ENCODE peak calls at places on chromosomes 6 and 20, in five cellular contexts. U, Q, R, N and B are unnamed samples.

GRCh38 chr6:170045981-170046667 is 244.8 kb downstream of the DLL1 start:
- DNase-seq in N (no peak), Q (no peak), R (peak; percentile 34), U (no peak), B (peak; percentile 79)

GRCh38 chr6:49233483-49233882 is 229.6 kb downstream of the MMUT start:
- DNase-seq in R (no peak), Q (no peak), N (no peak), U (no peak), B (no peak)

GRCh38 chr6:113616875-113617274 is 240.3 kb upstream of the MARCKS start:
- DNase-seq in N (no peak), Q (no peak), R (no peak), U (no peak), B (no peak)

GRCh38 chr6:66935612-66936011 is 1228.6 kb upstream of the EYS start:
- DNase-seq in N (no peak), Q (no peak), U (no peak), R (no peak), B (no peak)

GRCh38 chr6:30206152-30206551 is 7.1 kb downstream of the TRIM26 start:
- DNase-seq in R (no peak), U (no peak), N (no peak), Q (no peak), B (no peak)

GRCh38 chr6:28766426-28766825 is 157.4 kb downstream of the TRIM27 start:
- DNase-seq in Q (no peak), R (no peak), N (no peak), U (no peak), B (no peak)

GRCh38 chr20:41782255-41782654 is 164.1 kb upstream of the CHD6 start:
- DNase-seq in U (no peak), Q (no peak), R (no peak), N (no peak), B (no peak)

GRCh38 chr6:52174118-52174517 is 12.1 kb upstream of the IL17A start:
- DNase-seq in Q (no peak), R (no peak), N (no peak), U (no peak), B (no peak)

GRCh38 chr6:148508401-148509151 is 165.9 kb downstream of the SASH1 start:
- DNase-seq in N (no peak), R (no peak), Q (no peak), U (no peak), B (no peak)

GRCh38 chr20:51688600-51688999 is 79.6 kb downstream of the ATP9A start:
- DNase-seq in N (no peak), R (no peak), Q (no peak), U (no peak), B (peak; percentile 47)

GRCh38 chr6:73382462-73383113 is 12.0 kb upstream of the DDX43 start:
- DNase-seq in Q (no peak), N (no peak), R (no peak), U (no peak), B (no peak)

GRCh38 chr6:21828689-21829088 is 235.1 kb downstream of the SOX4 start:
- DNase-seq in N (no peak), R (no peak), Q (no peak), U (no peak), B (no peak)

GRCh38 chr6:39493174-39493573 is 170.7 kb upstream of the KCNK16 start:
- DNase-seq in N (no peak), R (no peak), U (no peak), Q (no peak), B (no peak)

GRCh38 chr6:27477318-27478013 is 4.6 kb upstream of the ZNF184 start:
- DNase-seq in U (no peak), N (no peak), Q (no peak), R (no peak), B (no peak)

GRCh38 chr20:58019027-58019849 is 209.2 kb downstream of the ANKRD60 start:
- DNase-seq in U (no peak), R (no peak), N (peak; percentile 72), Q (no peak), B (peak; percentile 83)

GRCh38 chr6:30060634-30060981 is 457 bp upstream of the POLR1H start:
- DNase-seq in N (no peak), U (no peak), R (peak; percentile 56), Q (no peak), B (no peak)

GRCh38 chr20:62239278-62239879 is 1.1 kb downstream of the OSBPL2 start:
- DNase-seq in Q (no peak), R (no peak), U (no peak), N (no peak), B (no peak)

GRCh38 chr20:8796088-8796665 is 272.7 kb upstream of the PLCB4 start:
- DNase-seq in Q (no peak), N (no peak), R (no peak), U (no peak), B (no peak)

GRCh38 chr6:4433199-4433598 is 297.8 kb upstream of the ECI2 start:
- DNase-seq in N (no peak), Q (no peak), U (no peak), R (no peak), B (no peak)

GRCh38 chr6:44022296-44022661 is 105.0 kb downstream of the MRPL14 start:
- DNase-seq in R (no peak), Q (no peak), N (peak; percentile 47), U (no peak), B (peak; percentile 80)

GRCh38 chr6:163892814-163893561 is 478.5 kb downstream of the QKI start:
- DNase-seq in R (no peak), N (no peak), U (no peak), Q (no peak), B (no peak)

GRCh38 chr20:3927486-3928291 is 38.5 kb downstream of the PANK2 start:
- DNase-seq in U (no peak), Q (no peak), R (peak; percentile 60), N (no peak), B (no peak)

GRCh38 chr20:58763076-58763475 is 70.5 kb downstream of the NPEPL1 start:
- DNase-seq in U (no peak), R (no peak), Q (no peak), N (no peak), B (peak; percentile 57)

GRCh38 chr20:21395666-21396044 is 1.7 kb downstream of the NKX2-4 start:
- DNase-seq in N (no peak), U (no peak), Q (no peak), R (no peak), B (no peak)

GRCh38 chr6:28980797-28981390 is 24.2 kb downstream of the ZNF311 start:
- DNase-seq in Q (peak; percentile 41), R (no peak), N (peak; percentile 63), U (peak; percentile 100), B (no peak)

GRCh38 chr20:23106271-23106851 is 20.2 kb upstream of the CD93 start:
- DNase-seq in Q (no peak), N (no peak), U (no peak), R (no peak), B (no peak)

GRCh38 chr6:36615018-36615761 is 21.0 kb downstream of the SRSF3 start:
- DNase-seq in R (peak; percentile 64), Q (peak; percentile 43), U (peak; percentile 61), N (no peak), B (peak; percentile 73)

GRCh38 chr20:54669054-54669390 is 193.6 kb downstream of the DOK5 start:
- DNase-seq in Q (no peak), U (no peak), N (no peak), R (no peak), B (no peak)

GRCh38 chr6:133609404-133610270 is 279.3 kb upstream of the TCF21 start:
- DNase-seq in U (peak; percentile 88), N (peak; percentile 32), R (no peak), Q (no peak), B (no peak)

GRCh38 chr6:156655267-156655918 is 121.8 kb upstream of the ARID1B start:
- DNase-seq in N (no peak), U (no peak), Q (no peak), R (no peak), B (no peak)